ENCODE peak calls at places on chromosome 15, in seven cellular contexts. Q, Z, I, X, E, U and S are unnamed samples.

GRCh38 chr15:95129589-95129988 is 898.2 kb downstream of the MCTP2 start:
- DNase-seq in E (no peak), U (no peak), X (no peak), Q (no peak), I (no peak), Z (no peak), S (no peak)

GRCh38 chr15:23447107-23447500 is at the start of gene GOLGA6L2:
- DNase-seq in Z (no peak), X (no peak), Q (no peak), U (no peak), I (no peak), E (no peak), S (no peak)

GRCh38 chr15:88649286-88649733 is 10.5 kb downstream of the ISG20 start:
- DNase-seq in Q (no peak), I (no peak), X (peak), E (peak), U (peak), Z (peak), S (peak)

GRCh38 chr15:50128266-50128665 is 9.2 kb upstream of the ATP8B4 start:
- DNase-seq in Z (no peak), X (no peak), E (no peak), I (no peak), Q (no peak), U (no peak), S (no peak)

GRCh38 chr15:60829416-60829815 is 350.5 kb upstream of the ICE2 start:
- DNase-seq in E (no peak), Q (no peak), X (no peak), U (no peak), I (no peak), Z (no peak), S (no peak)

GRCh38 chr15:64334530-64334929 is 21.4 kb downstream of the CSNK1G1 start:
- DNase-seq in U (peak), Q (no peak), Z (no peak), X (no peak), E (no peak), I (peak), S (no peak)

GRCh38 chr15:73840771-73841170 is 32.6 kb upstream of the TBC1D21 start:
- DNase-seq in Z (no peak), X (no peak), I (no peak), U (no peak), Q (no peak), E (no peak), S (no peak)

GRCh38 chr15:61499371-61499770 is 270.3 kb upstream of the RORA start:
- DNase-seq in U (no peak), I (no peak), X (no peak), Z (no peak), E (no peak), Q (no peak), S (no peak)

GRCh38 chr15:80615783-80616391 is 79.2 kb upstream of the ABHD17C start:
- DNase-seq in Q (no peak), I (no peak), E (no peak), U (peak), X (peak), Z (no peak), S (peak)

GRCh38 chr15:100108846-100109245 is 232.9 kb downstream of the ADAMTS17 start:
- DNase-seq in Q (no peak), I (no peak), U (no peak), E (no peak), X (no peak), Z (no peak), S (no peak)